ENCODE peak calls at places on chromosomes 12 and 14, in seven cellular contexts. L is K562; J is right atrium auricular region; D is keratinocyte; P is HepG2; C is heart left ventricle; B is CD8-positive, alpha-beta T cell. R is an unnamed sample. For H3K36me3, the result is how much of the 10 kb centered on the place peaks cover.

GRCh38 chr14:91380116-91380515 is 37.5 kb downstream of the CCDC88C start:
- DNase-seq in L (no peak), J (no peak), D (no peak), P (no peak), C (no peak), B (no peak), R (no peak)

GRCh38 chr14:92719421-92719820 is 29.0 kb downstream of the LGMN start:
- DNase-seq in L (no peak), J (no peak), D (no peak), P (no peak), C (no peak), B (no peak), R (no peak)

GRCh38 chr12:75239987-75240386 is 30.3 kb upstream of the KCNC2 start:
- DNase-seq in L (no peak), J (no peak), D (no peak), P (no peak), C (no peak), B (no peak), R (no peak)

GRCh38 chr12:121776190-121777098 is 17.0 kb downstream of the RHOF start:
- DNase-seq in L (peak), J (peak), D (no peak), P (no peak), C (peak), B (peak), R (no peak)

GRCh38 chr12:54279632-54280400 is at the start of gene CBX5:
- DNase-seq in L (peak), J (peak), D (peak), P (peak), C (peak), B (peak), R (peak)

GRCh38 chr12:97404549-97404948 is 58.1 kb upstream of the RMST start:
- DNase-seq in L (peak), J (no peak), D (no peak), P (peak), C (no peak), B (no peak), R (peak)

GRCh38 chr14:32620724-32621123 is 291.6 kb downstream of the AKAP6 start:
- DNase-seq in L (no peak), J (no peak), D (no peak), P (no peak), C (no peak), B (no peak), R (no peak)

GRCh38 chr12:2813573-2814185 is 1.2 kb downstream of the ITFG2 start:
- DNase-seq in L (peak), J (no peak), D (no peak), P (peak), C (peak), B (no peak), R (peak)

GRCh38 chr14:51095854-51096823 is 1.2 kb upstream of the TRIM9 start:
- DNase-seq in L (no peak), J (no peak), D (no peak), P (no peak), C (peak), B (no peak), R (peak)

GRCh38 chr12:108800591-108800990 is 56.8 kb downstream of the SSH1 start:
- DNase-seq in L (no peak), J (no peak), D (no peak), P (no peak), C (no peak), B (no peak), R (peak)

GRCh38 chr14:51147183-51147582 is 52.3 kb upstream of the TRIM9 start:
- DNase-seq in L (no peak), J (no peak), D (no peak), P (peak), C (no peak), B (no peak), R (no peak)

GRCh38 chr14:100446572-100446971 is 123.4 kb downstream of the SLC25A47 start:
- DNase-seq in L (peak), J (peak), D (no peak), P (no peak), C (no peak), B (no peak), R (no peak)

GRCh38 chr12:92745874-92746553 is 43.2 kb downstream of the PLEKHG7 start:
- DNase-seq in L (no peak), J (peak), D (peak), P (no peak), C (peak), B (no peak), R (peak)

GRCh38 chr14:100975668-100976067 is 72.1 kb upstream of the RTL1 start:
- DNase-seq in L (no peak), J (no peak), D (no peak), P (no peak), C (no peak), B (no peak), R (no peak)

GRCh38 chr14:89673499-89674225 is 256.6 kb upstream of the FOXN3 start:
- DNase-seq in L (no peak), J (no peak), D (no peak), P (no peak), C (no peak), B (no peak), R (peak)

GRCh38 chr12:45458854-45459807 is 243.2 kb downstream of the ANO6 start:
- DNase-seq in L (no peak), J (no peak), D (no peak), P (no peak), C (no peak), B (no peak), R (no peak)

GRCh38 chr12:49920915-49921286 is 17.2 kb upstream of the FAIM2 start:
- DNase-seq in L (no peak), J (no peak), D (no peak), P (no peak), C (no peak), B (no peak), R (no peak)

GRCh38 chr12:31482816-31483215 is 108.1 kb downstream of the DENND5B start:
- DNase-seq in L (no peak), J (no peak), D (no peak), P (no peak), C (no peak), B (no peak), R (peak)

GRCh38 chr12:56989866-56990610 is 16.3 kb downstream of the ZBTB39 start:
- DNase-seq in L (no peak), J (no peak), D (no peak), P (no peak), C (no peak), B (no peak), R (no peak)

GRCh38 chr12:39329015-39329414 is 113.9 kb downstream of the KIF21A start:
- DNase-seq in L (no peak), J (no peak), D (no peak), P (no peak), C (no peak), B (no peak), R (peak)

GRCh38 chr12:96399081-96399918 is 939 bp downstream of the CDK17 start:
- DNase-seq in L (peak), J (peak), D (no peak), P (peak), C (peak), B (peak), R (peak)

GRCh38 chr12:62621239-62621638 is 154.6 kb downstream of the MON2 start:
- DNase-seq in L (no peak), J (no peak), D (no peak), P (no peak), C (no peak), B (no peak), R (no peak)

GRCh38 chr14:56759633-56760032 is 50.6 kb downstream of the OTX2 start:
- DNase-seq in L (no peak), J (no peak), D (no peak), P (no peak), C (no peak), B (no peak), R (no peak)

GRCh38 chr14:52875707-52876106 is 75.1 kb downstream of the FERMT2 start:
- DNase-seq in L (no peak), J (no peak), D (no peak), P (no peak), C (no peak), B (no peak), R (no peak)

DNA sequence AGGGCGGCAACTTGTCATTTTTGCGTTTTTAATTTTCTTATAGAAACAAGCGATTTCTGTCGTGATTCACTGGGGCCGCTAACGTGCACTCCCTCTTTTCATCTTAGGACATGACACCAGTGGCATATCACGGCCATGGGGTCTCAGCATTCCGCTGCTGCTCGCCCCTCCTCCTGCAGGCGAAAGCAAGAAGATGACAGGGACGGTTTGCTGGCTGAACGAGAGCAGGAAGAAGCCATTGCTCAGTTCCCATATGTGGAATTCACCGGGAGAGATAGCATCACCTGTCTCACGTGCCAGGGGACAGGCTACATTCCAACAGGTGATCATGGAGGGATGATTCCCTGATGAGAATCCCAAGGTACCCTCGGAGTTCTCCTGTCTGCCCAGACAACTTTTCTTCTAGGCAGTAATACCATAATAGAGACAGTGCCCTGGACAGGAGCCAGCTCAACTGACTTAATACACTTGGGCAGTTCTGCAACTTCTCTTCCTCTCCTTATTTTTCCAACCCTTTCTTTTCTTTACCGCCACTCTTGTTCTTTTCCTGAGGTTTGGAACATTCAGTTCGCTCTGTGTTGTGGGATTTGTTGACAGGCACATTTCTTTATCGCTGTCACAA is 817 bp downstream of the TMEM106C start:
- DNase-seq in L (no peak), J (peak), D (no peak), P (no peak), C (no peak), B (no peak), R (no peak)
- H3K27ac ChIP-seq in L (no peak), J (peak), D (no peak), P (no peak), C (no peak), B (no peak), R (no peak)

GRCh38 chr12:58502236-58502635 is 418.1 kb downstream of the LRIG3 start:
- DNase-seq in L (no peak), J (no peak), D (no peak), P (no peak), C (no peak), B (no peak), R (no peak)
- TF ChIP-seq CTCF in L (no peak), J (no peak), D (no peak), P (no peak), C (no peak), B (no peak), R (no peak)

DNA sequence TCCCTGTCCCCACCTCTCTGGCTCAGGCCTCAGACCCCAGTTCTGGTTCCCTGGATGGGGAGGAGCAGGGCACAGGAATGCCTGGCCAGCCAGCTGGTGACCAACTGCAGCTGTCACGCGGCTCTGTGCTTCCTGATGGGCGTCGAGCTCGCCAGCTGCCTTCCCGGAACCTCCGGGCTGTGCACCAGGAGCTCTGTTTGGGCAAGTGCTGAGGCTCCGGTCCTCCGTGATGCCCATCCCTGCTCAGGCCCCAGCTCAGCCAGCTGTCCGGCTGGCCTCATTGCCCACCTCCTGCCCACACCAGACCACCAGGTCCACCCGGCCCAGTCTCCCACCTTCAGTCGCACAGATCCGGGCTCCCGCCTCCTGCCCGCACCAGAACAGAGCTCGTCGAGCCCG is 4.8 kb downstream of the IFFO1 start:
- DNase-seq in L (no peak), J (peak), D (no peak), P (no peak), C (peak), B (no peak), R (no peak)
- H3K36me3 ChIP-seq in L (under half), J (under half), D (under half), P (half or more), C (under half), B (under half), R (under half)

GRCh38 chr14:94446126-94446525 is 6.5 kb downstream of the SERPINA11 start:
- DNase-seq in L (no peak), J (no peak), D (no peak), P (no peak), C (no peak), B (no peak), R (no peak)

GRCh38 chr14:94441531-94442205 is 10.9 kb downstream of the SERPINA11 start:
- DNase-seq in L (no peak), J (no peak), D (no peak), P (no peak), C (no peak), B (no peak), R (no peak)

GRCh38 chr14:94447986-94448808 is 4.4 kb downstream of the SERPINA11 start:
- DNase-seq in L (no peak), J (peak), D (no peak), P (no peak), C (no peak), B (no peak), R (no peak)

GRCh38 chr14:94447206-94447605 is 5.4 kb downstream of the SERPINA11 start:
- DNase-seq in L (no peak), J (no peak), D (no peak), P (no peak), C (no peak), B (no peak), R (no peak)

GRCh38 chr14:94445003-94445402 is 7.6 kb downstream of the SERPINA11 start:
- DNase-seq in L (no peak), J (no peak), D (no peak), P (no peak), C (no peak), B (no peak), R (no peak)
- H3K27ac ChIP-seq in L (no peak), J (no peak), D (no peak), P (no peak), C (no peak), B (no peak), R (no peak)

R was measured in brain microvascular endothelial cell.